ENCODE peak calls at places on chromosomes 7 and 10, in eight cellular contexts. One of them, this sample, is unnamed.

GRCh38 chr7:4189151-4189570 is 492.9 kb upstream of the FOXK1 start:
- DNase-seq in cardiac muscle cell: no peak
- DNase-seq in body of pancreas: peak
- DNase-seq in H1: no peak
- DNase-seq in IMR-90: peak
- DNase-seq in RWPE1: peak
- DNase-seq in brain microvascular endothelial cell: no peak
- DNase-seq in tibial nerve: peak
- DNase-seq in this sample: peak

GRCh38 chr10:24869354-24870016 is 82.9 kb downstream of the PRTFDC1 start:
- DNase-seq in cardiac muscle cell: peak
- DNase-seq in body of pancreas: no peak
- DNase-seq in H1: no peak
- DNase-seq in IMR-90: peak
- DNase-seq in RWPE1: no peak
- DNase-seq in brain microvascular endothelial cell: no peak
- DNase-seq in tibial nerve: no peak
- DNase-seq in this sample: no peak

GRCh38 chr7:140526901-140527664 is 47.8 kb upstream of the MKRN1 start:
- DNase-seq in cardiac muscle cell: no peak
- DNase-seq in body of pancreas: no peak
- DNase-seq in H1: no peak
- DNase-seq in IMR-90: peak
- DNase-seq in RWPE1: no peak
- DNase-seq in brain microvascular endothelial cell: no peak
- DNase-seq in tibial nerve: no peak
- DNase-seq in this sample: no peak

GRCh38 chr7:51138121-51139085 is 178.2 kb downstream of the COBL start:
- DNase-seq in cardiac muscle cell: no peak
- DNase-seq in body of pancreas: no peak
- DNase-seq in H1: no peak
- DNase-seq in IMR-90: no peak
- DNase-seq in RWPE1: no peak
- DNase-seq in brain microvascular endothelial cell: no peak
- DNase-seq in tibial nerve: no peak
- DNase-seq in this sample: no peak

GRCh38 chr10:85319150-85319549 is 990.8 kb downstream of the CCSER2 start:
- DNase-seq in cardiac muscle cell: no peak
- DNase-seq in body of pancreas: no peak
- DNase-seq in H1: no peak
- DNase-seq in IMR-90: no peak
- DNase-seq in RWPE1: no peak
- DNase-seq in brain microvascular endothelial cell: no peak
- DNase-seq in tibial nerve: no peak
- DNase-seq in this sample: no peak

GRCh38 chr10:13977861-13978843 is 352.6 kb downstream of the FRMD4A start:
- DNase-seq in cardiac muscle cell: peak
- DNase-seq in body of pancreas: no peak
- DNase-seq in H1: no peak
- DNase-seq in IMR-90: peak
- DNase-seq in RWPE1: peak
- DNase-seq in brain microvascular endothelial cell: peak
- DNase-seq in tibial nerve: no peak
- DNase-seq in this sample: no peak

GRCh38 chr7:13257661-13258060 is 570.2 kb downstream of the ARL4A start:
- DNase-seq in cardiac muscle cell: no peak
- DNase-seq in body of pancreas: no peak
- DNase-seq in H1: no peak
- DNase-seq in IMR-90: no peak
- DNase-seq in RWPE1: no peak
- DNase-seq in brain microvascular endothelial cell: peak
- DNase-seq in tibial nerve: no peak
- DNase-seq in this sample: no peak

GRCh38 chr10:42962120-42962901 is 114.6 kb upstream of the RET start:
- DNase-seq in cardiac muscle cell: no peak
- DNase-seq in body of pancreas: peak
- DNase-seq in H1: no peak
- DNase-seq in IMR-90: no peak
- DNase-seq in RWPE1: no peak
- DNase-seq in brain microvascular endothelial cell: no peak
- DNase-seq in tibial nerve: no peak
- DNase-seq in this sample: no peak

GRCh38 chr10:17649836-17650235 is 5.9 kb downstream of the STAM start:
- DNase-seq in cardiac muscle cell: no peak
- DNase-seq in body of pancreas: no peak
- DNase-seq in H1: no peak
- DNase-seq in IMR-90: peak
- DNase-seq in RWPE1: no peak
- DNase-seq in brain microvascular endothelial cell: peak
- DNase-seq in tibial nerve: no peak
- DNase-seq in this sample: no peak

GRCh38 chr10:79153753-79154152 is 85.0 kb downstream of the ZMIZ1 start:
- DNase-seq in cardiac muscle cell: no peak
- DNase-seq in body of pancreas: peak
- DNase-seq in H1: no peak
- DNase-seq in IMR-90: no peak
- DNase-seq in RWPE1: no peak
- DNase-seq in brain microvascular endothelial cell: no peak
- DNase-seq in tibial nerve: no peak
- DNase-seq in this sample: no peak

GRCh38 chr10:61902448-61903183 is 1.1 kb downstream of the ARID5B start:
- DNase-seq in cardiac muscle cell: peak
- DNase-seq in body of pancreas: peak
- DNase-seq in H1: no peak
- DNase-seq in IMR-90: peak
- DNase-seq in RWPE1: peak
- DNase-seq in brain microvascular endothelial cell: peak
- DNase-seq in tibial nerve: peak
- DNase-seq in this sample: peak

GRCh38 chr10:114103286-114103685 is 59.6 kb downstream of the ADRB1 start:
- DNase-seq in cardiac muscle cell: peak
- DNase-seq in body of pancreas: no peak
- DNase-seq in H1: no peak
- DNase-seq in IMR-90: peak
- DNase-seq in RWPE1: peak
- DNase-seq in brain microvascular endothelial cell: peak
- DNase-seq in tibial nerve: no peak
- DNase-seq in this sample: no peak

GRCh38 chr7:78090616-78091015 is 292.0 kb downstream of the PHTF2 start:
- DNase-seq in cardiac muscle cell: no peak
- DNase-seq in body of pancreas: no peak
- DNase-seq in H1: no peak
- DNase-seq in IMR-90: peak
- DNase-seq in RWPE1: no peak
- DNase-seq in brain microvascular endothelial cell: no peak
- DNase-seq in tibial nerve: no peak
- DNase-seq in this sample: no peak

GRCh38 chr7:96329189-96329588 is 7.3 kb upstream of the SLC25A13 start:
- DNase-seq in cardiac muscle cell: no peak
- DNase-seq in body of pancreas: no peak
- DNase-seq in H1: no peak
- DNase-seq in IMR-90: no peak
- DNase-seq in RWPE1: no peak
- DNase-seq in brain microvascular endothelial cell: no peak
- DNase-seq in tibial nerve: no peak
- DNase-seq in this sample: no peak

GRCh38 chr10:132436861-132437410 is 39.9 kb downstream of the PWWP2B start:
- DNase-seq in cardiac muscle cell: no peak
- DNase-seq in body of pancreas: no peak
- DNase-seq in H1: no peak
- DNase-seq in IMR-90: no peak
- DNase-seq in RWPE1: no peak
- DNase-seq in brain microvascular endothelial cell: no peak
- DNase-seq in tibial nerve: no peak
- DNase-seq in this sample: no peak

GRCh38 chr10:96650958-96651357 is 64.1 kb upstream of the TM9SF3 start:
- DNase-seq in cardiac muscle cell: no peak
- DNase-seq in body of pancreas: no peak
- DNase-seq in H1: no peak
- DNase-seq in IMR-90: no peak
- DNase-seq in RWPE1: no peak
- DNase-seq in brain microvascular endothelial cell: no peak
- DNase-seq in tibial nerve: no peak
- DNase-seq in this sample: no peak

GRCh38 chr10:1187855-1188555 is 131.8 kb downstream of the WDR37 start:
- DNase-seq in cardiac muscle cell: no peak
- DNase-seq in body of pancreas: no peak
- DNase-seq in H1: no peak
- DNase-seq in IMR-90: no peak
- DNase-seq in RWPE1: no peak
- DNase-seq in brain microvascular endothelial cell: no peak
- DNase-seq in tibial nerve: peak
- DNase-seq in this sample: no peak

GRCh38 chr7:85659364-85659763 is 472.5 kb upstream of the SEMA3D start:
- DNase-seq in cardiac muscle cell: peak
- DNase-seq in body of pancreas: no peak
- DNase-seq in H1: no peak
- DNase-seq in IMR-90: peak
- DNase-seq in RWPE1: peak
- DNase-seq in brain microvascular endothelial cell: no peak
- DNase-seq in tibial nerve: no peak
- DNase-seq in this sample: no peak

DNA sequence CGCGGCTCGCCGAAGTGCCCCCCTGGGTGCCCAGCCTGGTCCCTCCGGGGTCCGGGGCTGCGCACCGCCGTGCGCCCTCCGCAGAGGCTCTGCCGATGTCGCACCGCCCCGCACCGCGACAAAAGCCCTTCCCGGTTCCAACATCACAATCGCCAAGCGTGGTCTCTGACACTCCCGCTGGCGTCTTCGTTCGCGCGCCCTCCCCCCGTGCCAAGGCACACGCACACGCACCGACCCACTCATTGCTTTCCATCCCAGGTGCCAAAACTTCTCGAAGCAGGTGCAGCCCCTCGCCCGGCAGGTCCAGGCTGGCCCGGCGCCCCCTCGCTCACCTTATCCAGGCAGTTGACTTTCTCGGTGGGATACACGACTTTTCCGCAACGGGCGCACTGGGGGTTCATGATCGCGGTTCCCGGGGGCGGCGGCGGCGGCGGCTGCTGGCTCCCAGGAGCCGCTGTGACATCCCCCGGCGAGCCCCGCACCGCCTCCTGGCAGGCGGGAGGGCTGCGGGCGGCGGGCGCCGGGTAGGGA is 276.4 kb upstream of the NEBL start:
- DNase-seq in cardiac muscle cell: no peak
- DNase-seq in body of pancreas: peak
- DNase-seq in H1: no peak
- DNase-seq in IMR-90: no peak
- DNase-seq in RWPE1: no peak
- DNase-seq in brain microvascular endothelial cell: no peak
- DNase-seq in tibial nerve: no peak
- DNase-seq in this sample: no peak
- H3K27ac ChIP-seq in cardiac muscle cell: no peak
- H3K27ac ChIP-seq in body of pancreas: peak
- H3K27ac ChIP-seq in H1: no peak
- H3K27ac ChIP-seq in IMR-90: no peak
- H3K27ac ChIP-seq in RWPE1: peak
- H3K27ac ChIP-seq in brain microvascular endothelial cell: no peak
- H3K27ac ChIP-seq in tibial nerve: peak
- H3K27ac ChIP-seq in this sample: no peak

DNA sequence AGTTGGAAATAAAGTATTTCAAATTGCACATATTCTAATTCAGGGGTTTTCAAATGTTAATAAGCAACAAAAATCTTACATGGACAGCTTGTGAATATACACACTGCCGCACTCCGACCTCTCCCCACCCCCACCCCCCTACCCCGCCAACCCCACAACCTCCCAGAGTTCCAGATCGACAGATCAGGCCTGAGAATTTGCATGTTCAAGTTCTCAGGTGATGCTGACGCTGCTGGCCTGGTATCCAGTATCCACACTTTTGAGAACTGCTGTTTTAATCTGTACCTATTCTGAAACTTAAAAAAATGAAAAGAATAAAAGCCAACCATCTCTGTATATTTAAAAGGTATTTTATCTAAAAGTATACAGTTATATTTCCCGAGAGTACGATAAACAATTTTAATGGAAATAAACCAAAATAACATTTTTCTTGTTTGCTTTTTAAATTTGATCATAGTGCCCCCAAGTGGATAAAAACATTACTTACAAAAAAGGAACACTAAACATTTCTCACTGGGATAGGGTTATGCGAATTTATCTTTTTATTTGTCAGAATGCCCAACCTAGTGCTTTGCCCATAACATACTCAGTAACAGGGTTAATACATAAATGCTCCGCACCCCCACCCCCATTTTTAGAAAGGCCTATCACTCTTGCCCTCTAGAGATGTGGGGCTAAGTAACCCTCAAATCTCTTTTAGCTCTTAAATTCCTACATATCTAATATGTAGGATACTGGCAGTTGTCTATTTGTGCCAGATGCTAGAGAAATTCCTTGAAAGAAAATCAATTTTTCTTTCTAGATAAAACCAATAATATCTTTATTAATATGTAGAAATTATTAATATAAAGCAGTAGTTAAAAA is 166.3 kb downstream of the RNF133 start:
- DNase-seq in cardiac muscle cell: peak
- DNase-seq in body of pancreas: no peak
- DNase-seq in H1: no peak
- DNase-seq in IMR-90: peak
- DNase-seq in RWPE1: peak
- DNase-seq in brain microvascular endothelial cell: no peak
- DNase-seq in tibial nerve: no peak
- DNase-seq in this sample: no peak
- TF ChIP-seq CTCF in cardiac muscle cell: peak
- TF ChIP-seq CTCF in body of pancreas: peak
- TF ChIP-seq CTCF in H1: no peak
- TF ChIP-seq CTCF in IMR-90: peak
- TF ChIP-seq CTCF in RWPE1: peak
- TF ChIP-seq CTCF in brain microvascular endothelial cell: no peak
- TF ChIP-seq CTCF in tibial nerve: peak
- TF ChIP-seq CTCF in this sample: no peak

GRCh38 chr7:137981175-137981574 is 20.7 kb downstream of the CREB3L2 start:
- DNase-seq in cardiac muscle cell: no peak
- DNase-seq in body of pancreas: no peak
- DNase-seq in H1: no peak
- DNase-seq in IMR-90: no peak
- DNase-seq in RWPE1: no peak
- DNase-seq in brain microvascular endothelial cell: no peak
- DNase-seq in tibial nerve: no peak
- DNase-seq in this sample: no peak
- H3K27ac ChIP-seq in cardiac muscle cell: no peak
- H3K27ac ChIP-seq in body of pancreas: no peak
- H3K27ac ChIP-seq in H1: no peak
- H3K27ac ChIP-seq in IMR-90: peak
- H3K27ac ChIP-seq in RWPE1: no peak
- H3K27ac ChIP-seq in brain microvascular endothelial cell: peak
- H3K27ac ChIP-seq in tibial nerve: peak
- H3K27ac ChIP-seq in this sample: peak

DNA sequence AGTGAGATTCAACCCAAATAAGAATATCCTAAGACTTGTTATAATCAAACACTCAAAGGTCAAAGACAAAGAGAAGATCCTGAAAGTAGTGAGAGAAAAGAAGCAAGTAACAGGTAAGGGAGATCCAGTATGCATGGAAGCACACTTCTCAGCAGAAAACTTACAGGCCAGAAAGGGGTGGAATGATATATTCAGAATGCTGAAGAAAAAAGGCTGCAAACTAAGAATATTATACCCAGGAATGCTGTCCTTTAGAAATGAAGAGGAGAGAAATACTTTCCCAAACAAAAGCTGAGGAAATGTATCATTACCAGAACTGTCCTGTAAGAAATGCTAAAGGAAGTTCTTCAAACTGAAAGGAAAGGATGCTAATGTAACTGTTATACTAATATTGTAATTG is 12.6 kb upstream of the ZNF746 start:
- DNase-seq in cardiac muscle cell: no peak
- DNase-seq in body of pancreas: no peak
- DNase-seq in H1: no peak
- DNase-seq in IMR-90: no peak
- DNase-seq in RWPE1: no peak
- DNase-seq in brain microvascular endothelial cell: no peak
- DNase-seq in tibial nerve: no peak
- DNase-seq in this sample: no peak
- TF ChIP-seq CTCF in cardiac muscle cell: no peak
- TF ChIP-seq CTCF in body of pancreas: no peak
- TF ChIP-seq CTCF in H1: no peak
- TF ChIP-seq CTCF in IMR-90: no peak
- TF ChIP-seq CTCF in RWPE1: no peak
- TF ChIP-seq CTCF in brain microvascular endothelial cell: no peak
- TF ChIP-seq CTCF in tibial nerve: no peak
- TF ChIP-seq CTCF in this sample: no peak

This sample was measured in lung.